ENCODE peak calls at places on chromosomes 1 and 21, in seven cellular contexts. G is fibroblast of pulmonary artery, A is PC-3, T is B cell, K is NCI-H526 treated with DMSO at 0.1 percent for 48 hours, L is activated B cell treated with CpG ODN at 0.5 μM for 24 hours, P is PC-9. V is an unnamed sample.

GRCh38 chr1:202805886-202806511 is 2.2 kb downstream of the KDM5B start:
- DNase-seq in L (no peak), G (peak; percentile 28), K (no peak), P (no peak), T (no peak), A (peak; percentile 33), V (peak; percentile 13)

GRCh38 chr1:23544444-23545389 is 13.7 kb upstream of the E2F2 start:
- DNase-seq in A (peak; percentile 89), P (peak; percentile 53), T (no peak), K (peak; percentile 60), G (peak; percentile 89), L (peak; percentile 55), V (peak; percentile 89)

GRCh38 chr1:206684003-206684402 is 702 bp upstream of the MAPKAPK2 start:
- DNase-seq in L (no peak), G (no peak), T (no peak), P (no peak), A (no peak), K (no peak), V (no peak)

GRCh38 chr1:201944002-201944401 is 2.3 kb downstream of the LMOD1 start:
- DNase-seq in A (no peak), K (no peak), L (no peak), G (no peak), T (no peak), P (no peak), V (no peak)

GRCh38 chr1:25469177-25469576 is 38.5 kb downstream of the MACO1 start:
- DNase-seq in K (no peak), T (no peak), P (no peak), A (peak; percentile 79), L (no peak), G (peak; percentile 55), V (peak; percentile 43)

GRCh38 chr1:4652631-4653327 is 1.6 kb upstream of the AJAP1 start:
- DNase-seq in P (no peak), T (peak; percentile 91), G (peak; percentile 34), K (no peak), L (peak; percentile 51), A (peak; percentile 53), V (peak; percentile 48)

GRCh38 chr21:14325575-14325974 is 57.4 kb downstream of the HSPA13 start:
- DNase-seq in G (no peak), T (no peak), A (no peak), P (no peak), K (no peak), L (no peak), V (no peak)

GRCh38 chr1:243623831-243624230 is 226.2 kb downstream of the AKT3 start:
- DNase-seq in P (no peak), L (no peak), T (no peak), A (peak; percentile 18), G (peak; percentile 33), K (no peak), V (peak; percentile 85)

GRCh38 chr1:226044514-226045132 is 17.9 kb upstream of the H3-3A start:
- DNase-seq in L (no peak), K (no peak), G (no peak), P (no peak), T (no peak), A (no peak), V (no peak)